ENCODE peak calls at places on chromosomes 6 and 20, in five cellular contexts. U, O, F, L and A are unnamed samples.

GRCh38 chr6:2560140-2560818 is 190.4 kb downstream of the MYLK4 start:
- DNase-seq in U (no peak), O (no peak), F (no peak), L (no peak), A (no peak)

GRCh38 chr6:11025911-11026635 is 18.0 kb downstream of the ELOVL2 start:
- DNase-seq in U (no peak), O (no peak), F (no peak), L (no peak), A (no peak)

GRCh38 chr6:108944707-108945685 is 96.8 kb downstream of the ARMC2 start:
- DNase-seq in U (peak; percentile 48), O (no peak), F (peak; percentile 86), L (no peak), A (no peak)

GRCh38 chr6:13383280-13384163 is 55.2 kb upstream of the TBC1D7 start:
- DNase-seq in U (peak; percentile 86), O (no peak), F (no peak), L (no peak), A (no peak)

GRCh38 chr20:37535443-37536132 is 7.9 kb upstream of the BLCAP start:
- DNase-seq in U (no peak), O (no peak), F (no peak), L (no peak), A (peak; percentile 55)

GRCh38 chr6:165317723-165318122 is 8.3 kb upstream of the C6orf118 start:
- DNase-seq in U (no peak), O (no peak), F (no peak), L (no peak), A (no peak)

GRCh38 chr20:39266989-39267388 is 304.8 kb downstream of the DHX35 start:
- DNase-seq in U (no peak), O (no peak), F (no peak), L (no peak), A (no peak)

GRCh38 chr6:136511921-136512320 is 38.3 kb downstream of the MAP7 start:
- DNase-seq in U (no peak), O (no peak), F (no peak), L (no peak), A (no peak)

GRCh38 chr6:95576621-95577316 is 566 bp upstream of the MANEA start:
- DNase-seq in U (peak; percentile 39), O (no peak), F (no peak), L (no peak), A (no peak)

GRCh38 chr20:63223121-63223825 is 7.3 kb upstream of the YTHDF1 start:
- DNase-seq in U (peak; percentile 51), O (peak; percentile 65), F (no peak), L (no peak), A (no peak)

GRCh38 chr20:4555188-4555893 is 166.4 kb upstream of the PRND start:
- DNase-seq in U (peak; percentile 56), O (no peak), F (no peak), L (no peak), A (no peak)

GRCh38 chr20:58749098-58749766 is 56.6 kb downstream of the NPEPL1 start:
- DNase-seq in U (no peak), O (no peak), F (no peak), L (no peak), A (no peak)

GRCh38 chr6:134175532-134176282 is 123.3 kb upstream of the SLC2A12 start:
- DNase-seq in U (peak; percentile 71), O (no peak), F (peak; percentile 61), L (peak; percentile 85), A (peak; percentile 92)

GRCh38 chr6:158803733-158804143 is 15.4 kb downstream of the EZR start:
- DNase-seq in U (peak; percentile 63), O (no peak), F (no peak), L (no peak), A (no peak)

GRCh38 chr6:12327391-12327790 is 37.2 kb downstream of the EDN1 start:
- DNase-seq in U (peak; percentile 90), O (no peak), F (no peak), L (no peak), A (no peak)

GRCh38 chr6:130779658-130780033 is 47.6 kb upstream of the SMLR1 start:
- DNase-seq in U (no peak), O (no peak), F (no peak), L (no peak), A (no peak)

GRCh38 chr6:116210750-116211425 is 43.0 kb downstream of the TSPYL4 start:
- DNase-seq in U (peak; percentile 94), O (no peak), F (no peak), L (no peak), A (no peak)

GRCh38 chr20:41573955-41574354 is 44.2 kb downstream of the CHD6 start:
- DNase-seq in U (no peak), O (no peak), F (no peak), L (no peak), A (no peak)

GRCh38 chr6:54754406-54754805 is 92.2 kb upstream of the FAM83B start:
- DNase-seq in U (no peak), O (no peak), F (no peak), L (no peak), A (no peak)

GRCh38 chr6:20826378-20826777 is 292.1 kb downstream of the CDKAL1 start:
- DNase-seq in U (peak; percentile 44), O (no peak), F (no peak), L (no peak), A (no peak)

GRCh38 chr20:61874421-61875068 is 191.1 kb downstream of the TAF4 start:
- DNase-seq in U (peak; percentile 52), O (peak; percentile 48), F (no peak), L (no peak), A (no peak)

GRCh38 chr20:17229256-17229655 is 2.4 kb downstream of the PCSK2 start:
- DNase-seq in U (no peak), O (no peak), F (no peak), L (no peak), A (no peak)

GRCh38 chr20:14069796-14070195 is 74.5 kb downstream of the MACROD2 start:
- DNase-seq in U (peak; percentile 24), O (no peak), F (no peak), L (no peak), A (no peak)

GRCh38 chr6:125984311-125984710 is 2.0 kb upstream of the TRMT11 start:
- DNase-seq in U (no peak), O (no peak), F (no peak), L (no peak), A (no peak)

GRCh38 chr6:55726144-55726543 is 147.2 kb upstream of the HMGCLL1 start:
- DNase-seq in U (no peak), O (no peak), F (no peak), L (no peak), A (no peak)

GRCh38 chr6:88855521-88856152 is 107.8 kb downstream of the RNGTT start:
- DNase-seq in U (no peak), O (no peak), F (no peak), L (no peak), A (no peak)

GRCh38 chr20:34536798-34537394 is 20.7 kb downstream of the DYNLRB1 start:
- DNase-seq in U (peak; percentile 52), O (peak; percentile 59), F (no peak), L (no peak), A (no peak)

GRCh38 chr6:46491789-46492547 is 719 bp upstream of the RCAN2 start:
- DNase-seq in U (peak; percentile 24), O (peak; percentile 57), F (peak; percentile 52), L (peak; percentile 62), A (peak; percentile 85)
- TF ChIP-seq CTCF in U (no peak), O (peak; percentile 35), F (peak; percentile 66), L (peak; percentile 60), A (peak; percentile 81)

DNA sequence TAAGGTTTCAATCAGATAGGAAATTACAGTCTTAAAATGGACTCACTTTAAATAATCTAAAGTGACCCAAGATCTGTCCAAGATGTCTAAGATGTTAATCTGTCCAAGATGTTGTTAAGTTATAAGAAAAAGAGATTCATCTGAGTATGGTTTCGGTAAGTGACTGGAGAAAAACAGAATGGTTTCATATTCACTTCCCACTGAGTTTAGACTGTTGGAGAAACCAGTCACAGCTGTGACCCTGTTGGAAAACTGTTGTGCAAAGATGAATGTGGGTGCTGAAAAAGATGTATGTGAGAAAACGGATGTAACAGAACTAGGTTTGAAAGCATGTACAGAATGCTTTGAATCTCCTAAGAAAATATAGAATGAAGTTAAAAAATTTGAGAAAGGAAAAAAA is 325.9 kb downstream of the COL12A1 start:
- DNase-seq in U (no peak), O (no peak), F (no peak), L (no peak), A (no peak)
- TF ChIP-seq CTCF in U (no peak), O (no peak), F (no peak), L (no peak), A (no peak)

DNA sequence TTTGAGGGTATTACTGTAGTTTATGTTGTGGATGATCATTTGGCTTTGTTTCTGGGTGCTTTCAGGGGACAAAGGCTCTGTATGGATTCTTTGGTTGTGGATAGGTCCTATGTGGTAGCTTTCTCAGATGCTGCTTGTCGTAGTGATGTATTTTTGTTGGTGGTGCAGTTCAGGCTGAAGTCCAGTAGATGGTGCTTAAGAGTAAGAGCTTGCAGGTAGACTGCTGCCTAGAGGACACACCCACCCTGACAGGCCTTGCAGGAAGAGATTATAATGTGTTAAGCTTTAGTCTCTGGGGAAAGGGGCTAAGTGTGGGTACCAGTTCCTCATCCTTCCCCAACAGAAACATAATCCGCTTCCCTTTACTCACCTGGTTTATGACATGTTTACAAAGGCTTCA is 62.6 kb upstream of the ADGRB3 start:
- DNase-seq in U (peak; percentile 60), O (peak; percentile 30), F (no peak), L (no peak), A (no peak)
- TF ChIP-seq CTCF in U (peak; percentile 54), O (peak; percentile 50), F (no peak), L (no peak), A (no peak)

DNA sequence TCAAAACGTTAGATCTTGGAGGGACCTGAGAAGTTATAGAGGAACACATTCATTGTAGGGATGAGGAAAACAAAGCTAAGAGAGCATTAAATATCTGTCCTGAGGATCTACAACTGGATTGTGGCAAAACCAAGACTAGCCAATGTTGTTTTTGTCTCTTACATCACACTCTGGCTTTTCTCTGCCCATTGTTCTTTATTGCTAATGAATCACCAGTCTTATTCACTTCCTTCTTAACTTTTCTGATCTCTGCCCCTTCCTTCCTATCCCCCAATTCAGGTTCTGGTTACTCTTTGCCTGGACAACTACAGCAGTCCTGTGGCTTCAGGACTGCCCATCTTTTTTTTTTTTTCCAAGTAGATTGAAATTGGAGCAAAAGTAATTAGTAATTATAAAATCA is 57.0 kb upstream of the PREP start:
- DNase-seq in U (peak; percentile 80), O (no peak), F (no peak), L (no peak), A (no peak)
- TF ChIP-seq CTCF in U (no peak), O (no peak), F (no peak), L (no peak), A (no peak)

DNA sequence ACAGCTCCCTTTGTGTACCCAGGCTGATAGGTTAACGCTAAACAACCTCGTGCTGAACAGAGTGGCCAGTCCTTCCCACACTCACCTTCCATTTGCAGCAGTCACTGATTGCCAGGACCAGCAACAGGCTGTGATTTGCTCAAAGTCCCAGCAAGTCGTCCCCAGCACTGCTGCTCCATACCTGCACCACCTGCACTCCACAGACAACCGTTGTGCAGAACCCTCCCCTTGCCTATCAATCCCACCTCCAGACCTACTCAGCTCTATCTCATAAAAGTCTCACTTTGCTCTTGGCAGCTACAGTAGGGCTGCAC is 43.1 kb upstream of the SCML4 start:
- DNase-seq in U (no peak), O (no peak), F (no peak), L (no peak), A (no peak)
- TF ChIP-seq CTCF in U (no peak), O (peak; percentile 4), F (no peak), L (no peak), A (no peak)